ENCODE peak calls at places on chromosomes 12 and 14, in five cellular contexts. N is K562, O is HepG2, I is H1, X is GM12878. R is an unnamed sample.

GRCh38 chr14:28348797-28349196 is 417.8 kb upstream of the FOXG1 start:
- DNase-seq in N (no peak), I (no peak), O (no peak), X (no peak), R (no peak)

GRCh38 chr12:18492372-18493025 is 231.2 kb downstream of the PIK3C2G start:
- DNase-seq in O (no peak), X (no peak), I (no peak), N (no peak), R (no peak)

GRCh38 chr14:62532186-62532585 is 513.1 kb downstream of the KCNH5 start:
- DNase-seq in I (no peak), X (no peak), N (no peak), O (no peak), R (no peak)

GRCh38 chr14:24634158-24634557 is at the start of gene GZMB:
- DNase-seq in X (no peak), N (no peak), I (no peak), O (no peak), R (no peak)

GRCh38 chr14:51117579-51117978 is 22.7 kb upstream of the TRIM9 start:
- DNase-seq in O (no peak), I (no peak), N (no peak), X (no peak), R (no peak)

GRCh38 chr12:659090-659683 is 4.1 kb downstream of the NINJ2 start:
- DNase-seq in I (no peak), N (no peak), O (no peak), X (no peak), R (no peak)

GRCh38 chr14:90235179-90235976 is 21.0 kb upstream of the PSMC1 start:
- DNase-seq in X (no peak), O (peak; percentile 13), I (peak; percentile 77), N (peak; percentile 73), R (peak; percentile 65)

GRCh38 chr12:94844452-94844851 is 159.0 kb downstream of the NDUFA12 start:
- DNase-seq in N (no peak), I (no peak), O (no peak), X (no peak), R (peak; percentile 28)

GRCh38 chr12:106109168-106109910 is 29.4 kb downstream of the NUAK1 start:
- DNase-seq in N (no peak), X (no peak), O (no peak), I (no peak), R (no peak)

GRCh38 chr12:49872781-49873181 is 29.9 kb upstream of the BCDIN3D start:
- DNase-seq in I (no peak), O (no peak), N (no peak), X (no peak), R (no peak)

DNA sequence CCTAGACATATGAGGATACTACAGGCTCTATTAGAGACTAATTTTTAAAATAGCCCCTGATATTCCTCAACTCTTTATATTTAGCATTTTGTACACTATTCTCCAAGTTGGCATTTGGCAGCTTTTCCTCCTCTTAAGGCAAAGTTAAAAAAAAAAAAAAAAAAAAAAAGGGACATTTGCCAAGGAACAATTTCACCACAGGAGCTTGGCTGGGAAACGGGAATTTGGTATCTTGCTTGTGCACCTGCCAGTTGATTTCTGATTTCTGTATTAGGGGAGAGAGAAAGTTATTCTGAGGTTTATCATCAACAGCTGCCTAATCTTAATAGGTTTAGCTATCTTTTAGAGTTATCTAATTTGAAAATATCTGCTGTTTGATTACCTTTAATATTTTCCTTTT is 87.2 kb downstream of the CAND1 start:
- DNase-seq in I (no peak), N (no peak), X (no peak), O (no peak), R (no peak)
- TF ChIP-seq ZNF274 in I (no peak), N (no peak), X (no peak), O (no peak), R (no peak)

GRCh38 chr14:48382961-48383360 is 707.6 kb upstream of the MDGA2 start:
- DNase-seq in X (no peak), O (no peak), N (no peak), I (no peak), R (no peak)

DNA sequence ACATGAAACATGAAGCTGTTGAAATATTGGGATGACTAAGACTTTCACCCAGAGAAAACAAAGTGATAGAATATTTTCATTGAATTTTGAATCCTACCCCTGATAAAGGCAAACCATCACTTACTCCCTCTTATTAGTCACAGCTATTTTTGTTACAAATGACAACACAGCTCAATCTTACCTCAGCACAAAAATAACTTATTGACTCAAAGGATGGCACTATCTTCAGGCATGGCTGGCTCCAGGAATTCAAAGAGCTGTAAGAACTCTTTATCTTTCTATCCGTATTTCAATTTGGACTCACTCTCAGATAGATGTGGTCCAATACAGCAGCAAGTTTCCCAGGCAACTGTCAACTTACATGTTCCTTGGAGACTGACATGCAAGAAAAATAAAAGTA is 709.4 kb upstream of the MDGA2 start:
- DNase-seq in N (no peak), I (no peak), O (no peak), X (no peak), R (no peak)
- TF ChIP-seq ZNF274 in N (no peak), I (no peak), O (no peak), X (no peak), R (no peak)

DNA sequence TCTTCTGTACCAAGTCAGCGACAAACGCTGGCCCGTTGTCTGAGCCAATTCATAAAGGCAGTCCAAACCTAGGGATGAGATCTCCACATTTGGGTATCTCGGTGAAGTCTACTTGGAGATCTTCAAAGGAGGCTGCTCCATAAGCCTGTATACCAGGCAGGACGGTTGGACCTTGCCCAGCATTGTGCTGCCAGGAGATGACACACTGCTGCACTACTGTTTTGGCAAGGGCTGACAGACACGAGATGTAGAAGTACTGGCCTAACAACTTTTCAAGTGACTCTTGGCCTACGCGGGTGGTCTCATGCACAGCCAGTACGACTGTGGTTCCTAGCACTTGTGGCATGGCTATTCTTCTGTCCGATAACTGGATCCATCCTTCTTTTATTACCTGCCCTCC is 135.3 kb downstream of the SLC38A6 start:
- DNase-seq in X (no peak), O (no peak), N (no peak), I (no peak), R (no peak)
- TF ChIP-seq ZNF274 in X (no peak), O (no peak), N (no peak), I (no peak), R (no peak)

DNA sequence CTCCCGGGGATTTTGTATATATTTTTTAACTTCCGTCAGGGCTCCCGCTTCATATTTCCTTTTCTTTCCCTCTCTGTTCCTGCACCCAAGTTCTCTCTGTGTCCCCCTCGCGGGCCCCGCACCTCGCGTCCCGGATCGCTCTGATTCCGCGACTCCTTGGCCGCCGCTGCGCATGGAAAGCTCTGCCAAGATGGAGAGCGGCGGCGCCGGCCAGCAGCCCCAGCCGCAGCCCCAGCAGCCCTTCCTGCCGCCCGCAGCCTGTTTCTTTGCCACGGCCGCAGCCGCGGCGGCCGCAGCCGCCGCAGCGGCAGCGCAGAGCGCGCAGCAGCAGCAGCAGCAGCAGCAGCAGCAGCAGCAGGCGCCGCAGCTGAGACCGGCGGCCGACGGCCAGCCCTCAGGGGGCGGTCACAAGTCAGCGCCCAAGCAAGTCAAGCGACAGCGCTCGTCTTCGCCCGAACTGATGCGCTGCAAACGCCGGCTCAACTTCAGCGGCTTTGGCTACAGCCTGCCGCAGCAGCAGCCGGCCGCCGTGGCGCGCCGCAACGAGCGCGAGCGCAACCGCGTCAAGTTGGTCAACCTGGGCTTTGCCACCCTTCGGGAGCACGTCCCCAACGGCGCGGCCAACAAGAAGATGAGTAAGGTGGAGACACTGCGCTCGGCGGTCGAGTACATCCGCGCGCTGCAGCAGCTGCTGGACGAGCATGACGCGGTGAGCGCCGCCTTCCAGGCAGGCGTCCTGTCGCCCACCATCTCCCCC is 777 bp downstream of the ASCL1 start:
- DNase-seq in O (no peak), X (no peak), N (no peak), I (no peak), R (no peak)
- TF ChIP-seq ZNF274 in O (no peak), X (no peak), N (no peak), I (no peak), R (no peak)